ENCODE peak calls at places on chromosomes 12 and 14, in eight cellular contexts. A is stomach, X is gastrocnemius medialis, K is Peyer's patch, N is ovary, F is heart left ventricle, P is adrenal gland, G is prostate gland. S is an unnamed sample.

GRCh38 chr14:46344327-46344937 is 307.1 kb downstream of the RPL10L start:
- DNase-seq in A (no peak), X (no peak), K (no peak), N (no peak), F (no peak), P (no peak), G (no peak), S (no peak)

GRCh38 chr12:19243577-19243976 is 114.0 kb downstream of the PLEKHA5 start:
- DNase-seq in A (no peak), X (no peak), K (no peak), N (no peak), F (no peak), P (no peak), G (no peak), S (no peak)

GRCh38 chr14:74836251-74836957 is 39.5 kb downstream of the PROX2 start:
- DNase-seq in A (no peak), X (no peak), K (no peak), N (no peak), F (no peak), P (no peak), G (no peak), S (no peak)

GRCh38 chr12:105831372-105831771 is 307.4 kb downstream of the NUAK1 start:
- DNase-seq in A (no peak), X (no peak), K (no peak), N (no peak), F (no peak), P (no peak), G (no peak), S (no peak)

GRCh38 chr14:80494769-80495168 is 283.5 kb upstream of the DIO2 start:
- DNase-seq in A (no peak), X (no peak), K (no peak), N (no peak), F (no peak), P (no peak), G (no peak), S (no peak)

GRCh38 chr12:17286874-17287273 is 680.9 kb upstream of the LMO3 start:
- DNase-seq in A (no peak), X (no peak), K (no peak), N (no peak), F (no peak), P (no peak), G (no peak), S (no peak)

GRCh38 chr12:574475-575128 is 88.6 kb downstream of the NINJ2 start:
- DNase-seq in A (peak; percentile 8), X (peak; percentile 6), K (peak; percentile 6), N (no peak), F (no peak), P (no peak), G (no peak), S (no peak)

GRCh38 chr12:127729381-127729780 is 537.6 kb upstream of the TMEM132C start:
- DNase-seq in A (no peak), X (no peak), K (no peak), N (no peak), F (no peak), P (no peak), G (no peak), S (no peak)

GRCh38 chr14:58768977-58769376 is 131.2 kb downstream of the DACT1 start:
- DNase-seq in A (no peak), X (no peak), K (no peak), N (no peak), F (no peak), P (no peak), G (no peak), S (no peak)

GRCh38 chr14:88554458-88555286 is at the start of gene PTPN21:
- DNase-seq in A (peak; percentile 76), X (peak; percentile 72), K (peak; percentile 77), N (peak; percentile 85), F (peak; percentile 87), P (peak; percentile 81), G (peak; percentile 70), S (peak; percentile 87)
- TF ChIP-seq POLR2A in A (peak; percentile 26), X (peak; percentile 51), K (peak; percentile 58), N (peak; percentile 71), F (no peak), P (peak; percentile 73), G (peak; percentile 30), S (peak; percentile 83)

GRCh38 chr12:121295123-121295745 is 1.3 kb downstream of the CAMKK2 start:
- DNase-seq in A (no peak), X (no peak), K (no peak), N (no peak), F (no peak), P (no peak), G (no peak), S (no peak)
- H3K36me3 ChIP-seq in A (peaks cover 27% of the 10 kb centered on the region), X (peaks cover 8% of the 10 kb centered on the region), K (no peaks in the 10 kb centered on the region), N (no peaks in the 10 kb centered on the region), F (peaks cover 15% of the 10 kb centered on the region), P (no peaks in the 10 kb centered on the region), G (no peaks in the 10 kb centered on the region), S (no peaks in the 10 kb centered on the region)

DNA sequence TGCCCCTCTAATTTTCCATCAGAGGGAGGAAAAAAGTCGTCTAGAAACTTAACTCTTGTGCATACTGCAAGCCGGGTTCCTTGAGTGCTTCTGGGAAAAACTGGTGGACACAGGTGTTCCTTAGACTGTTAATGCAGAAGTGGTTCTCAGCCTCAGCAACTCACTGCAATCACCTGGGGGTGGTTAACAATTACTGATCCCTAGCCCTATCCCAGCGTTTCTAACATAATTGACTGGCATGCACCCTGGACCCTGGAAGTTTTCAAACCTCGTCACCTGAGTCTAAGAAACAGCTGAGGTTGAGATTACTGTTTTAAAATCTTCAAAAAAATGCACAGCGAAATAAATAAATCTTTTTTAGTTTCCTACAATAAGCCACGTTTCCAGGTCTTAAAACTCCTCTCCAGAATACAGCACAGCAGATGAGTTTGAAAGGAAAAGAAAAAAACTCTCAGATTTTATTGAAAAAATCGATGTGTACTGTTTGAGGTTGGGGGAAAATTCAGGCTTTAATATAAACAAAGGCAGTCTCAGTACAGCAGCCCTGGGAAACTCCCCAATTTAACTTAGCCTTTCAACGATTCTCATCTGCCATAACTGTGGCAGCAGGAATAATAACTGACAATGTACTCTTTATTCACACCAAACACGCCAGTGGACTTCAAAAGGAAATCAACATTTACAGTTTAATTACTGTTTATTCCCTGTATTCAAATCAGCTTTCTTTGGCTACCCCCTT is 45.4 kb downstream of the PHLDA1 start:
- DNase-seq in A (no peak), X (no peak), K (no peak), N (no peak), F (no peak), P (no peak), G (no peak), S (no peak)
- H3K4me1 ChIP-seq in A (peaks cover 14% of the 10 kb centered on the region), X (no peaks in the 10 kb centered on the region), K (no peaks in the 10 kb centered on the region), N (no peaks in the 10 kb centered on the region), F (no peaks in the 10 kb centered on the region), P (peaks cover 7% of the 10 kb centered on the region), G (no peaks in the 10 kb centered on the region), S (peaks cover 26% of the 10 kb centered on the region)

GRCh38 chr12:118103601-118104382 is at the start of gene VSIG10:
- DNase-seq in A (peak; percentile 86), X (peak; percentile 74), K (peak; percentile 86), N (peak; percentile 68), F (peak; percentile 82), P (peak; percentile 87), G (peak; percentile 70), S (peak; percentile 90)
- TF ChIP-seq POLR2A in A (peak; percentile 57), X (peak; percentile 71), K (peak; percentile 98), N (peak; percentile 8), F (no peak), P (peak; percentile 90), G (peak; percentile 81), S (peak; percentile 97)

DNA sequence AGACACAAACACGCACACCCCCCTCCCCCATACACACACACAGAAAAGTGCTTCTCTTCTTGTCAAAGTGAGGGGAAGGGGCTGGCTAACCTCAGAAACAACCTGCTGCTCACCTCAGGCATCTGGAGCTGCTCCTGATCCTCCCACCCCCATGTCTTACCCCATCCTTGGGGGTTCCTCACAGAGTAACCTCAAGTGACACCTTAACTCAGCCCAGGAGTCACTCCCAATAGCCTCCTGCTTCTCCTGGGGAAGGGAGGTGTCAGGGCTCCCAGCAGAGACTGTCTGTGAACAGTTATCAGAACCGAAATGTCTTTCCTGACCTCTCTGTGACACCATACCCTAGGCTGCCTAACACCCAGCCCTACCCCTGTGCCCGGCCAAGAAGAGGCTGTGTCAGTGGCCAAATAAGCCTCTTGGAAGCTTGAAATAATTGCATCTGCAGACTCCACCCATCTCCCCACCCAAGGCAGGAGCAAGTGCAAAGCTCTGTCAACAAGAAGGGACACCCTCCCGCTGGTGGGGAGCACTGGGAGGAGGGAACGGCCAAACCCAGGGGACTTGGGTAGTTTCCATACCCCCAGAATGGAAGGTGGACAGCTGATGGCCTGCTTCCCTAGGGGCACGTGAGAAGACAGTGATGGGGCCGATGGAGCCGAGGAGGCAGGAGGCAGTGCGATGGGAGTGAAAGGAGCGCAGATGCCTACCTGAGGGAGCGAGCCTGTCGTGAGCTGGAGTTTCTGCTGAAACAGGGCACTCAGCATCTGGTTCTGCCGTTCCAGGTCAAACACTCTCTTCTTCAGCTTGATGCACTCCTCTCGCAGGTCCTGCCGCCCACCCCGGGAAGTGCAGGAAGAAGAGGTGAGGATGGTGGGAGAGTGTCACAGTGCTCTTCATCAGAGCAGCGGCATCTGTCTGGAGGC is 26.8 kb downstream of the NCKAP5L start:
- DNase-seq in A (no peak), X (peak; percentile 45), K (no peak), N (no peak), F (no peak), P (no peak), G (no peak), S (no peak)
- H3K36me3 ChIP-seq in A (peaks cover 100% of the 10 kb centered on the region), X (peaks cover 53% of the 10 kb centered on the region), K (no peaks in the 10 kb centered on the region), N (no peaks in the 10 kb centered on the region), F (peaks cover 99% of the 10 kb centered on the region), P (no peaks in the 10 kb centered on the region), G (no peaks in the 10 kb centered on the region), S (peaks cover 23% of the 10 kb centered on the region)

GRCh38 chr14:52061890-52062289 is 7.0 kb downstream of the NID2 start:
- DNase-seq in A (no peak), X (no peak), K (no peak), N (no peak), F (no peak), P (no peak), G (no peak), S (no peak)

GRCh38 chr14:52060080-52060479 is 8.8 kb downstream of the NID2 start:
- DNase-seq in A (no peak), X (no peak), K (no peak), N (no peak), F (no peak), P (no peak), G (no peak), S (no peak)

GRCh38 chr14:52064174-52064573 is 4.7 kb downstream of the NID2 start:
- DNase-seq in A (no peak), X (no peak), K (no peak), N (no peak), F (no peak), P (no peak), G (no peak), S (no peak)

GRCh38 chr14:52061380-52061779 is 7.5 kb downstream of the NID2 start:
- DNase-seq in A (no peak), X (no peak), K (no peak), N (no peak), F (peak; percentile 77), P (no peak), G (no peak), S (no peak)

GRCh38 chr14:52063107-52063506 is 5.8 kb downstream of the NID2 start:
- DNase-seq in A (no peak), X (no peak), K (no peak), N (no peak), F (peak; percentile 71), P (no peak), G (no peak), S (no peak)
- H3K4me1 ChIP-seq in A (peaks cover 7% of the 10 kb centered on the region), X (peaks cover 6% of the 10 kb centered on the region), K (peaks cover 17% of the 10 kb centered on the region), N (peaks cover 25% of the 10 kb centered on the region), F (no peaks in the 10 kb centered on the region), P (no peaks in the 10 kb centered on the region), G (no peaks in the 10 kb centered on the region), S (no peaks in the 10 kb centered on the region)